ENCODE peak calls at places on chromosomes 1 and 21, in six cellular contexts. R, F, L, S, B and J are unnamed samples.
A peak's percentile ranks its signal among the peaks of the same experiment; 100 is the strongest.

GRCh38 chr1:165352442-165353293 is 3.8 kb downstream of the LMX1A start:
- DNase-seq in R (no peak), F (no peak), L (no peak), S (no peak), B (no peak), J (no peak)

GRCh38 chr1:232868793-232869491 is 63.7 kb downstream of the MAP10 start:
- DNase-seq in R (peak; percentile 77), F (no peak), L (no peak), S (peak; percentile 83), B (no peak), J (no peak)

GRCh38 chr1:202959276-202959620 is 1.1 kb upstream of the ADIPOR1 start:
- DNase-seq in R (no peak), F (no peak), L (no peak), S (peak; percentile 65), B (no peak), J (no peak)

GRCh38 chr21:45556645-45557601 is 14.7 kb upstream of the SLC19A1 start:
- DNase-seq in R (no peak), F (peak; percentile 51), L (no peak), S (no peak), B (no peak), J (no peak)

GRCh38 chr1:22712502-22713271 is 2.0 kb downstream of the EPHB2 start:
- DNase-seq in R (no peak), F (no peak), L (no peak), S (peak; percentile 37), B (no peak), J (no peak)

GRCh38 chr1:52651904-52652303 is 18.9 kb downstream of the SHISAL2A start:
- DNase-seq in R (no peak), F (no peak), L (no peak), S (no peak), B (no peak), J (no peak)

GRCh38 chr1:53524428-53525400 is 65.5 kb downstream of the DMRTB1 start:
- DNase-seq in R (no peak), F (no peak), L (no peak), S (no peak), B (no peak), J (no peak)

GRCh38 chr1:190258003-190258402 is 219.7 kb downstream of the BRINP3 start:
- DNase-seq in R (no peak), F (no peak), L (no peak), S (no peak), B (no peak), J (no peak)

GRCh38 chr1:151166506-151166956 is 587 bp downstream of the SCNM1 start:
- DNase-seq in R (no peak), F (no peak), L (no peak), S (no peak), B (no peak), J (no peak)

GRCh38 chr1:8259498-8260290 is 58.2 kb upstream of the SLC45A1 start:
- DNase-seq in R (no peak), F (peak; percentile 81), L (no peak), S (peak; percentile 44), B (no peak), J (no peak)

GRCh38 chr1:1291611-1292441 is 11.6 kb downstream of the SCNN1D start:
- DNase-seq in R (peak; percentile 14), F (peak; percentile 78), L (peak; percentile 51), S (no peak), B (peak; percentile 65), J (peak; percentile 43)